ENCODE peak calls at places on chromosomes 16 and 17, in ten cellular contexts. X, R, G, F, N, W, S, J, D and Y are unnamed samples.

GRCh38 chr17:69857412-69857835 is 217.6 kb upstream of the KCNJ16 start:
- DNase-seq in X (no peak), R (peak), G (peak), F (no peak), N (peak), W (no peak), S (peak), J (no peak), D (peak), Y (no peak)

GRCh38 chr17:78684026-78684425 is 98.0 kb downstream of the CYTH1 start:
- DNase-seq in X (no peak), R (no peak), G (no peak), F (no peak), N (no peak), W (no peak), S (no peak), J (no peak), D (no peak), Y (no peak)

GRCh38 chr16:24272379-24272778 is 16.2 kb downstream of the CACNG3 start:
- DNase-seq in X (no peak), R (no peak), G (no peak), F (no peak), N (no peak), W (no peak), S (no peak), J (no peak), D (no peak), Y (no peak)

GRCh38 chr17:33267279-33267790 is 25.8 kb downstream of the ASIC2 start:
- DNase-seq in X (no peak), R (no peak), G (no peak), F (no peak), N (no peak), W (no peak), S (no peak), J (no peak), D (peak), Y (no peak)

GRCh38 chr17:79075861-79076406 is 1.3 kb downstream of the ENGASE start:
- DNase-seq in X (no peak), R (no peak), G (no peak), F (no peak), N (no peak), W (no peak), S (no peak), J (no peak), D (no peak), Y (no peak)

GRCh38 chr17:74449773-74450172 is 16.7 kb upstream of the CD300A start:
- DNase-seq in X (no peak), R (no peak), G (no peak), F (no peak), N (no peak), W (peak), S (no peak), J (no peak), D (no peak), Y (no peak)

GRCh38 chr17:82006468-82007227 is 16.0 kb downstream of the CENPX start:
- DNase-seq in X (no peak), R (no peak), G (peak), F (no peak), N (no peak), W (no peak), S (no peak), J (no peak), D (no peak), Y (no peak)

GRCh38 chr17:72433797-72434196 is 313.0 kb downstream of the SOX9 start:
- DNase-seq in X (no peak), R (no peak), G (no peak), F (no peak), N (no peak), W (no peak), S (no peak), J (no peak), D (no peak), Y (no peak)

GRCh38 chr16:89099905-89100304 is 6.3 kb downstream of the ACSF3 start:
- DNase-seq in X (no peak), R (no peak), G (no peak), F (no peak), N (no peak), W (no peak), S (no peak), J (no peak), D (no peak), Y (no peak)

GRCh38 chr16:9860876-9861275 is 321.4 kb downstream of the GRIN2A start:
- DNase-seq in X (no peak), R (no peak), G (no peak), F (no peak), N (no peak), W (no peak), S (no peak), J (no peak), D (no peak), Y (no peak)

GRCh38 chr17:49739662-49740271 is 24.2 kb downstream of the FAM117A start:
- DNase-seq in X (peak), R (no peak), G (no peak), F (no peak), N (no peak), W (peak), S (peak), J (peak), D (no peak), Y (no peak)

GRCh38 chr16:67428146-67428731 is 2.7 kb upstream of the HSD11B2 start:
- DNase-seq in X (peak), R (peak), G (peak), F (no peak), N (no peak), W (peak), S (peak), J (peak), D (peak), Y (peak)

GRCh38 chr16:89090669-89091426 is 2.8 kb upstream of the ACSF3 start:
- DNase-seq in X (no peak), R (no peak), G (no peak), F (no peak), N (no peak), W (peak), S (no peak), J (no peak), D (no peak), Y (no peak)

GRCh38 chr17:80894726-80895125 is 96.9 kb upstream of the CHMP6 start:
- DNase-seq in X (no peak), R (no peak), G (no peak), F (no peak), N (no peak), W (no peak), S (no peak), J (no peak), D (no peak), Y (no peak)

GRCh38 chr16:424623-425081 is 797 bp upstream of the RAB11FIP3 start:
- DNase-seq in X (peak), R (no peak), G (peak), F (no peak), N (no peak), W (peak), S (no peak), J (no peak), D (peak), Y (no peak)

GRCh38 chr17:57496382-57496781 is 240.1 kb downstream of the MSI2 start:
- DNase-seq in X (no peak), R (no peak), G (no peak), F (no peak), N (no peak), W (no peak), S (no peak), J (no peak), D (no peak), Y (no peak)

GRCh38 chr17:13030459-13031305 is 12.9 kb upstream of the ELAC2 start:
- DNase-seq in X (peak), R (peak), G (peak), F (no peak), N (peak), W (no peak), S (peak), J (peak), D (peak), Y (peak)

GRCh38 chr17:82330322-82331239 is 3.0 kb downstream of the SECTM1 start:
- DNase-seq in X (no peak), R (no peak), G (peak), F (no peak), N (peak), W (no peak), S (peak), J (peak), D (peak), Y (no peak)

GRCh38 chr16:89256651-89257254 is 39.2 kb downstream of the ZNF778 start:
- DNase-seq in X (peak), R (no peak), G (peak), F (no peak), N (peak), W (peak), S (peak), J (no peak), D (no peak), Y (no peak)

GRCh38 chr16:83356266-83356665 is 451.5 kb upstream of the HSBP1 start:
- DNase-seq in X (no peak), R (peak), G (peak), F (no peak), N (peak), W (no peak), S (peak), J (peak), D (peak), Y (peak)

GRCh38 chr16:78324649-78325274 is 225.3 kb downstream of the WWOX start:
- DNase-seq in X (no peak), R (peak), G (no peak), F (no peak), N (no peak), W (no peak), S (no peak), J (no peak), D (no peak), Y (no peak)

GRCh38 chr16:3013491-3013951 is 798 bp downstream of the CLDN9 start:
- DNase-seq in X (no peak), R (no peak), G (no peak), F (no peak), N (no peak), W (no peak), S (no peak), J (no peak), D (no peak), Y (no peak)

GRCh38 chr17:62595484-62595883 is 32.0 kb upstream of the MRC2 start:
- DNase-seq in X (no peak), R (no peak), G (no peak), F (no peak), N (no peak), W (no peak), S (no peak), J (no peak), D (no peak), Y (no peak)